ENCODE peak calls at places on chromosomes 3 and 15, in six cellular contexts. One of them, this sample, is unnamed.

GRCh38 chr3:10949197-10949596 is 43.4 kb upstream of the SLC6A1 start:
- DNase-seq in GM12878: no peak
- DNase-seq in GM12891: no peak
- DNase-seq in H1: no peak
- DNase-seq in HepG2: no peak
- DNase-seq in K562: no peak
- DNase-seq in this sample: no peak

GRCh38 chr3:187013080-187013838 is 82.9 kb downstream of the ST6GAL1 start:
- DNase-seq in GM12878: no peak
- DNase-seq in GM12891: no peak
- DNase-seq in H1: peak; percentile 23
- DNase-seq in HepG2: no peak
- DNase-seq in K562: no peak
- DNase-seq in this sample: no peak

GRCh38 chr15:20345401-20345958 is 196.1 kb downstream of the GOLGA6L6 start:
- DNase-seq in GM12878: no peak
- DNase-seq in GM12891: no peak
- DNase-seq in H1: no peak
- DNase-seq in HepG2: no peak
- DNase-seq in K562: peak; percentile 17
- DNase-seq in this sample: no peak

GRCh38 chr3:74633021-74633420 is 18.6 kb upstream of the CNTN3 start:
- DNase-seq in GM12878: no peak
- DNase-seq in GM12891: no peak
- DNase-seq in H1: no peak
- DNase-seq in HepG2: no peak
- DNase-seq in K562: no peak
- DNase-seq in this sample: no peak

GRCh38 chr3:100650651-100651611 is 41.5 kb downstream of the ADGRG7 start:
- DNase-seq in GM12878: peak; percentile 69
- DNase-seq in GM12891: peak; percentile 11
- DNase-seq in H1: no peak
- DNase-seq in HepG2: no peak
- DNase-seq in K562: peak; percentile 13
- DNase-seq in this sample: peak; percentile 13

GRCh38 chr3:36648241-36649034 is 115.9 kb downstream of the DCLK3 start:
- DNase-seq in GM12878: peak; percentile 7
- DNase-seq in GM12891: no peak
- DNase-seq in H1: no peak
- DNase-seq in HepG2: no peak
- DNase-seq in K562: no peak
- DNase-seq in this sample: no peak

GRCh38 chr15:89192136-89192535 is 29.2 kb downstream of the RLBP1 start:
- DNase-seq in GM12878: no peak
- DNase-seq in GM12891: no peak
- DNase-seq in H1: no peak
- DNase-seq in HepG2: no peak
- DNase-seq in K562: no peak
- DNase-seq in this sample: no peak

GRCh38 chr3:39707314-39707909 is 102.0 kb upstream of the MYRIP start:
- DNase-seq in GM12878: no peak
- DNase-seq in GM12891: peak; percentile 15
- DNase-seq in H1: no peak
- DNase-seq in HepG2: peak; percentile 13
- DNase-seq in K562: peak; percentile 55
- DNase-seq in this sample: no peak

GRCh38 chr3:43102773-43103480 is 3.0 kb downstream of the POMGNT2 start:
- DNase-seq in GM12878: no peak
- DNase-seq in GM12891: no peak
- DNase-seq in H1: no peak
- DNase-seq in HepG2: no peak
- DNase-seq in K562: peak; percentile 15
- DNase-seq in this sample: no peak

GRCh38 chr3:13162550-13163320 is 89.5 kb upstream of the IQSEC1 start:
- DNase-seq in GM12878: no peak
- DNase-seq in GM12891: no peak
- DNase-seq in H1: no peak
- DNase-seq in HepG2: no peak
- DNase-seq in K562: no peak
- DNase-seq in this sample: no peak

GRCh38 chr3:44860117-44860516 is 1.6 kb upstream of the TMEM42 start:
- DNase-seq in GM12878: no peak
- DNase-seq in GM12891: no peak
- DNase-seq in H1: no peak
- DNase-seq in HepG2: no peak
- DNase-seq in K562: no peak
- DNase-seq in this sample: no peak

GRCh38 chr3:99561056-99561455 is 77.3 kb upstream of the COL8A1 start:
- DNase-seq in GM12878: no peak
- DNase-seq in GM12891: no peak
- DNase-seq in H1: no peak
- DNase-seq in HepG2: no peak
- DNase-seq in K562: no peak
- DNase-seq in this sample: no peak

GRCh38 chr3:158801696-158802398 is at the start of gene MFSD1:
- DNase-seq in GM12878: peak; percentile 43
- DNase-seq in GM12891: peak; percentile 83
- DNase-seq in H1: peak; percentile 89
- DNase-seq in HepG2: peak; percentile 80
- DNase-seq in K562: peak; percentile 92
- DNase-seq in this sample: peak; percentile 83
- TF ChIP-seq POLR2A in GM12878: peak; percentile 87
- TF ChIP-seq POLR2A in GM12891: peak; percentile 48
- TF ChIP-seq POLR2A in H1: no peak
- TF ChIP-seq POLR2A in HepG2: peak; percentile 88
- TF ChIP-seq POLR2A in K562: peak; percentile 84
- TF ChIP-seq POLR2A in this sample: peak; percentile 61

GRCh38 chr3:151615464-151615863 is 118.3 kb upstream of the AADACL2 start:
- DNase-seq in GM12878: no peak
- DNase-seq in GM12891: no peak
- DNase-seq in H1: no peak
- DNase-seq in HepG2: no peak
- DNase-seq in K562: no peak
- DNase-seq in this sample: no peak
- TF ChIP-seq POLR2AphosphoS5 in GM12878: no peak
- TF ChIP-seq POLR2AphosphoS5 in GM12891: no peak
- TF ChIP-seq POLR2AphosphoS5 in H1: no peak
- TF ChIP-seq POLR2AphosphoS5 in HepG2: no peak
- TF ChIP-seq POLR2AphosphoS5 in K562: no peak
- TF ChIP-seq POLR2AphosphoS5 in this sample: no peak

GRCh38 chr15:75449585-75450306 is 1.7 kb downstream of the SIN3A start:
- DNase-seq in GM12878: no peak
- DNase-seq in GM12891: no peak
- DNase-seq in H1: no peak
- DNase-seq in HepG2: no peak
- DNase-seq in K562: no peak
- DNase-seq in this sample: no peak

GRCh38 chr15:75451202-75451673 is 252 bp downstream of the SIN3A start:
- DNase-seq in GM12878: no peak
- DNase-seq in GM12891: no peak
- DNase-seq in H1: no peak
- DNase-seq in HepG2: no peak
- DNase-seq in K562: no peak
- DNase-seq in this sample: no peak

GRCh38 chr15:75450307-75451201 is 936 bp downstream of the SIN3A start:
- DNase-seq in GM12878: peak; percentile 87
- DNase-seq in GM12891: peak; percentile 49
- DNase-seq in H1: peak; percentile 95
- DNase-seq in HepG2: peak; percentile 93
- DNase-seq in K562: peak; percentile 90
- DNase-seq in this sample: peak; percentile 66

GRCh38 chr15:75451674-75452363 is at the start of gene SIN3A:
- DNase-seq in GM12878: peak; percentile 99
- DNase-seq in GM12891: peak; percentile 60
- DNase-seq in H1: peak; percentile 95
- DNase-seq in HepG2: peak; percentile 100
- DNase-seq in K562: peak; percentile 92
- DNase-seq in this sample: peak; percentile 65

GRCh38 chr15:75446146-75446545 is 5.3 kb downstream of the SIN3A start:
- DNase-seq in GM12878: peak; percentile 11
- DNase-seq in GM12891: no peak
- DNase-seq in H1: no peak
- DNase-seq in HepG2: no peak
- DNase-seq in K562: no peak
- DNase-seq in this sample: no peak
- TF ChIP-seq TAF1 in GM12878: no peak
- TF ChIP-seq TAF1 in GM12891: no peak
- TF ChIP-seq TAF1 in H1: no peak
- TF ChIP-seq TAF1 in HepG2: no peak
- TF ChIP-seq TAF1 in K562: no peak
- TF ChIP-seq TAF1 in this sample: no peak

GRCh38 chr3:8156138-8156537 is 345.5 kb upstream of the LMCD1 start:
- DNase-seq in GM12878: no peak
- DNase-seq in GM12891: no peak
- DNase-seq in H1: no peak
- DNase-seq in HepG2: no peak
- DNase-seq in K562: no peak
- DNase-seq in this sample: no peak
- TF ChIP-seq POLR2A in GM12878: no peak
- TF ChIP-seq POLR2A in GM12891: no peak
- TF ChIP-seq POLR2A in H1: no peak
- TF ChIP-seq POLR2A in HepG2: no peak
- TF ChIP-seq POLR2A in K562: no peak
- TF ChIP-seq POLR2A in this sample: no peak